ENCODE peak calls at places on chromosomes 5 and 9, in seven cellular contexts. A is neural progenitor cell, E is cardiac muscle cell, Q is AG10803, R is BE2C, I is endothelial cell, D is WTC11. Z is an unnamed sample.

GRCh38 chr5:96572864-96573512 is 89.2 kb upstream of the CAST start:
- DNase-seq in A (no peak), E (no peak), Q (peak; percentile 89), R (no peak), I (no peak), D (no peak), Z (no peak)

GRCh38 chr9:35756743-35757526 is 2.9 kb upstream of the MSMP start:
- DNase-seq in A (peak; percentile 78), E (peak; percentile 64), Q (no peak), R (peak; percentile 76), I (peak; percentile 62), D (peak; percentile 81), Z (peak; percentile 64)

GRCh38 chr5:108650997-108651396 is 96.7 kb upstream of the FER start:
- DNase-seq in A (no peak), E (no peak), Q (peak; percentile 69), R (no peak), I (no peak), D (no peak), Z (no peak)

GRCh38 chr9:32672478-32672877 is 37.0 kb upstream of the TAF1L start:
- DNase-seq in A (no peak), E (no peak), Q (peak; percentile 87), R (no peak), I (no peak), D (no peak), Z (no peak)

GRCh38 chr5:31908396-31908795 is 265.7 kb downstream of the GOLPH3 start:
- DNase-seq in A (no peak), E (no peak), Q (no peak), R (no peak), I (no peak), D (no peak), Z (no peak)

GRCh38 chr5:159658266-159658665 is 258.0 kb upstream of the ADRA1B start:
- DNase-seq in A (no peak), E (no peak), Q (no peak), R (no peak), I (no peak), D (no peak), Z (no peak)

GRCh38 chr9:99357575-99357974 is 135.5 kb downstream of the SEC61B start:
- DNase-seq in A (no peak), E (peak; percentile 52), Q (peak; percentile 38), R (no peak), I (no peak), D (no peak), Z (no peak)

GRCh38 chr9:37149646-37150308 is 29.4 kb downstream of the ZCCHC7 start:
- DNase-seq in A (peak; percentile 66), E (no peak), Q (no peak), R (no peak), I (no peak), D (no peak), Z (no peak)

GRCh38 chr5:18745988-18746615 is 1111.8 kb downstream of the TAF11L14 start:
- DNase-seq in A (no peak), E (no peak), Q (no peak), R (no peak), I (no peak), D (no peak), Z (peak; percentile 77)

GRCh38 chr5:170603578-170604565 is 100.1 kb downstream of the KCNIP1 start:
- DNase-seq in A (peak; percentile 90), E (peak; percentile 83), Q (no peak), R (peak; percentile 80), I (peak; percentile 82), D (peak; percentile 90), Z (peak; percentile 60)

GRCh38 chr9:124258765-124259272 is 1.1 kb downstream of the NEK6 start:
- DNase-seq in A (peak; percentile 61), E (peak; percentile 49), Q (no peak), R (no peak), I (peak; percentile 38), D (peak; percentile 38), Z (no peak)

GRCh38 chr9:113446323-113446740 is 17.2 kb upstream of the RGS3 start:
- DNase-seq in A (peak; percentile 50), E (peak; percentile 63), Q (peak; percentile 54), R (no peak), I (no peak), D (no peak), Z (no peak)

GRCh38 chr9:83280259-83280658 is 217.3 kb upstream of the RASEF start:
- DNase-seq in A (no peak), E (no peak), Q (peak; percentile 70), R (no peak), I (no peak), D (no peak), Z (no peak)

GRCh38 chr5:157108961-157109360 is at the start of gene HAVCR2:
- DNase-seq in A (no peak), E (no peak), Q (no peak), R (no peak), I (no peak), D (no peak), Z (peak; percentile 12)

GRCh38 chr9:114065304-114065703 is 12.8 kb downstream of the AMBP start:
- DNase-seq in A (no peak), E (no peak), Q (no peak), R (no peak), I (no peak), D (no peak), Z (no peak)

GRCh38 chr5:52725065-52725746 is 62.5 kb upstream of the ITGA1 start:
- DNase-seq in A (no peak), E (no peak), Q (peak; percentile 18), R (peak; percentile 12), I (no peak), D (no peak), Z (peak; percentile 92)

GRCh38 chr9:135126480-135127187 is 39.2 kb downstream of the OLFM1 start:
- DNase-seq in A (no peak), E (no peak), Q (peak; percentile 47), R (peak; percentile 53), I (no peak), D (no peak), Z (no peak)

GRCh38 chr9:136052991-136053756 is 41.9 kb downstream of the NACC2 start:
- DNase-seq in A (peak; percentile 61), E (no peak), Q (peak; percentile 21), R (no peak), I (no peak), D (no peak), Z (no peak)

GRCh38 chr9:35108946-35109575 is 6.1 kb upstream of the STOML2 start:
- DNase-seq in A (no peak), E (peak; percentile 26), Q (no peak), R (no peak), I (no peak), D (no peak), Z (no peak)

GRCh38 chr5:180959661-180960060 is 29.0 kb upstream of the BTNL3 start:
- DNase-seq in A (no peak), E (no peak), Q (no peak), R (no peak), I (no peak), D (no peak), Z (peak; percentile 6)

GRCh38 chr9:136138566-136138965 is 19.9 kb upstream of the TMEM250 start:
- DNase-seq in A (peak; percentile 91), E (peak; percentile 75), Q (no peak), R (peak; percentile 63), I (peak; percentile 54), D (peak; percentile 94), Z (peak; percentile 49)

GRCh38 chr9:137740311-137740710 is 121.5 kb downstream of the EHMT1 start:
- DNase-seq in A (no peak), E (peak; percentile 59), Q (peak; percentile 45), R (peak; percentile 83), I (no peak), D (no peak), Z (no peak)

GRCh38 chr9:35828716-35829083 is at the start of gene FAM221B:
- DNase-seq in A (peak; percentile 89), E (peak; percentile 46), Q (no peak), R (peak; percentile 28), I (peak; percentile 60), D (peak; percentile 81), Z (no peak)

GRCh38 chr5:143106175-143106574 is 297.3 kb downstream of the NR3C1 start:
- DNase-seq in A (peak; percentile 69), E (peak; percentile 52), Q (peak; percentile 90), R (peak; percentile 43), I (peak; percentile 41), D (peak; percentile 35), Z (peak; percentile 18)

GRCh38 chr5:133467712-133468463 is 144.5 kb downstream of the FSTL4 start:
- DNase-seq in A (no peak), E (no peak), Q (no peak), R (no peak), I (no peak), D (no peak), Z (no peak)

GRCh38 chr5:43638556-43638955 is 35.6 kb downstream of the NNT start:
- DNase-seq in A (no peak), E (no peak), Q (peak; percentile 66), R (no peak), I (no peak), D (no peak), Z (no peak)

GRCh38 chr5:57855831-57856230 is 373.2 kb upstream of the ACTBL2 start:
- DNase-seq in A (no peak), E (no peak), Q (no peak), R (no peak), I (no peak), D (no peak), Z (no peak)

GRCh38 chr5:61277190-61277589 is 54.9 kb upstream of the ZSWIM6 start:
- DNase-seq in A (peak; percentile 55), E (no peak), Q (peak; percentile 56), R (no peak), I (no peak), D (no peak), Z (no peak)
- TF ChIP-seq CTCF in A (peak; percentile 35), E (peak; percentile 45), Q (peak; percentile 50), R (peak; percentile 5), I (no peak), D (no peak), Z (no peak)

DNA sequence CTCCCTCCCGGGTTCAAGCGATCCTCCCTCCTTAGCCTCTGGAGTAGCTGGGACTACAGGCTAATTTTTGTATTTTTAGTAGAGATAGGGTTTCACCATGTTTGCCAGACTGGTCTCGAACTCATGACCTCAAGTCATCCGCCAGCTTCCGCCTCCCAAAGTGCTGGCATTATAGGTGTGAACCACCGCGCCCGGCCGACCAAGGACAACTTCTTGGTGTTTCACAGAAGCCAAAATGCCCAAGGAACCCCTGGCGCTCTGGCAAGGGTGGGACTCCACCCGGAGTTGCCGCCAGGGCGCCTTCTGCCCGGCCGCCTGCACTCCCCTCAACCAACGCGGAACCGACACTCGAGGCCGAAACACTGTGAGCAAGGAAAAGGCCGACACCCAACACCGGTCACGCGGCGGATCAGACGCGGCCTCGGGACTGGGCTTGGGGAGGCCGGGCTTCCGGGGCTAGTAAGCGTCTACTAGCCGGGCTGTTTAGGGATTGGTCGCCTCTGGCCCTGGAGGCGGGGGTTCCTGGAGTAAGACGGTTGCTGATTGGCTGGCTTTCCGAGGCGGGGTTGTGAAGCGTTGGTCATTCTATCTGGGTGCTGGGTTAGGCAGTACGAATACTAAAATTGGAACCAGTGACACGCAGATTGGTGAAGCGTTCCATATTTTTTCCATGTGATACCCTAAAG is 7.7 kb upstream of the CFAP157 start:
- DNase-seq in A (peak; percentile 97), E (peak; percentile 95), Q (peak; percentile 97), R (peak; percentile 96), I (peak; percentile 91), D (peak; percentile 95), Z (no peak)
- TF ChIP-seq CTCF in A (peak; percentile 10), E (no peak), Q (no peak), R (peak; percentile 18), I (no peak), D (no peak), Z (no peak)

GRCh38 chr9:129835128-129835859 is at the start of the genes C9orf78 and USP20:
- DNase-seq in A (peak; percentile 100), E (peak; percentile 99), Q (peak; percentile 90), R (peak; percentile 99), I (peak; percentile 98), D (peak; percentile 97), Z (peak; percentile 94)
- TF ChIP-seq CTCF in A (no peak), E (no peak), Q (no peak), R (no peak), I (no peak), D (no peak), Z (no peak)

GRCh38 chr9:7273575-7273974 is 515.8 kb downstream of the KDM4C start:
- DNase-seq in A (peak; percentile 62), E (peak; percentile 54), Q (peak; percentile 16), R (no peak), I (peak; percentile 25), D (no peak), Z (no peak)
- TF ChIP-seq CTCF in A (peak; percentile 59), E (peak; percentile 79), Q (peak; percentile 48), R (peak; percentile 30), I (no peak), D (no peak), Z (no peak)

Z was measured in DND-41.